ENCODE peak calls at places on chromosomes 11 and 22, in seven cellular contexts. O is natural killer cell; R is C1 segment of cervical spinal cord; W is kidney; U is GOT3; S is CD4-positive, alpha-beta T cell; I is COR-L47. J is an unnamed sample.

GRCh38 chr11:75541301-75541929 is 15.7 kb upstream of the GDPD5 start:
- DNase-seq in O (no peak), R (no peak), W (no peak), U (no peak), S (no peak), I (no peak), J (no peak)

GRCh38 chr11:85826096-85826855 is 15.3 kb upstream of the SYTL2 start:
- DNase-seq in O (no peak), R (no peak), W (peak; percentile 79), U (no peak), S (no peak), I (peak; percentile 54), J (peak; percentile 74)

GRCh38 chr11:72135891-72136676 is 559 bp downstream of the FOLR3 start:
- DNase-seq in O (no peak), R (no peak), W (no peak), U (no peak), S (no peak), I (no peak), J (no peak)

GRCh38 chr11:32312865-32313403 is 122.4 kb downstream of the WT1 start:
- DNase-seq in O (no peak), R (no peak), W (no peak), U (peak; percentile 31), S (no peak), I (peak; percentile 20), J (peak; percentile 84)

GRCh38 chr11:78379039-78379670 is 38.5 kb downstream of the GAB2 start:
- DNase-seq in O (no peak), R (no peak), W (no peak), U (no peak), S (no peak), I (no peak), J (no peak)

GRCh38 chr11:76415073-76415472 is 29.7 kb upstream of the EMSY start:
- DNase-seq in O (no peak), R (no peak), W (no peak), U (no peak), S (no peak), I (no peak), J (no peak)

GRCh38 chr11:73990727-73991126 is 8.1 kb upstream of the UCP2 start:
- DNase-seq in O (no peak), R (no peak), W (no peak), U (no peak), S (no peak), I (no peak), J (no peak)

GRCh38 chr11:111538407-111539114 is 2.0 kb upstream of the LAYN start:
- DNase-seq in O (no peak), R (no peak), W (no peak), U (no peak), S (no peak), I (no peak), J (no peak)

GRCh38 chr11:121372028-121372427 is 79.5 kb downstream of the SC5D start:
- DNase-seq in O (no peak), R (no peak), W (no peak), U (no peak), S (no peak), I (peak; percentile 54), J (no peak)

GRCh38 chr11:68843052-68843561 is 1.4 kb upstream of the CPT1A start:
- DNase-seq in O (peak; percentile 28), R (no peak), W (no peak), U (no peak), S (peak; percentile 35), I (no peak), J (peak; percentile 61)

GRCh38 chr22:49197986-49198704 is 629.5 kb downstream of the BRD1 start:
- DNase-seq in O (no peak), R (no peak), W (peak; percentile 43), U (no peak), S (no peak), I (no peak), J (no peak)

GRCh38 chr11:69870772-69871171 is 51.6 kb upstream of the FGF3 start:
- DNase-seq in O (no peak), R (no peak), W (no peak), U (no peak), S (no peak), I (no peak), J (no peak)

GRCh38 chr22:37746366-37747089 is 49.7 kb downstream of the TRIOBP start:
- DNase-seq in O (peak; percentile 24), R (no peak), W (no peak), U (no peak), S (peak; percentile 6), I (no peak), J (no peak)